ENCODE peak calls at places on chromosomes 1 and 21, in nine cellular contexts. H is left lung, V is astrocyte, R is esophagus muscularis mucosa, E is AG09309, O is foreskin fibroblast, F is spleen, Z is IMR-90, A is uterus. N is an unnamed sample.

GRCh38 chr1:71093938-71094337 is 13.1 kb upstream of the ZRANB2 start:
- DNase-seq in H (no peak), V (no peak), R (no peak), E (no peak), O (peak), F (no peak), Z (peak), A (no peak), N (no peak)

GRCh38 chr1:59742526-59742925 is 72.2 kb upstream of the HOOK1 start:
- DNase-seq in H (no peak), V (no peak), R (no peak), E (no peak), O (no peak), F (no peak), Z (no peak), A (no peak), N (no peak)

GRCh38 chr1:229293528-229294204 is 22.8 kb downstream of the RAB4A start:
- DNase-seq in H (no peak), V (no peak), R (no peak), E (no peak), O (no peak), F (no peak), Z (no peak), A (no peak), N (no peak)

GRCh38 chr1:22111620-22112019 is 31.3 kb downstream of the WNT4 start:
- DNase-seq in H (no peak), V (peak), R (no peak), E (no peak), O (peak), F (no peak), Z (peak), A (peak), N (no peak)

GRCh38 chr1:101484896-101485412 is 248.1 kb downstream of the S1PR1 start:
- DNase-seq in H (no peak), V (no peak), R (no peak), E (no peak), O (no peak), F (no peak), Z (no peak), A (no peak), N (no peak)

GRCh38 chr21:36695671-36696389 is 3.1 kb upstream of the SIM2 start:
- DNase-seq in H (no peak), V (no peak), R (no peak), E (no peak), O (no peak), F (no peak), Z (no peak), A (no peak), N (no peak)

GRCh38 chr1:167454929-167455785 is 63.2 kb downstream of the CD247 start:
- DNase-seq in H (peak), V (peak), R (no peak), E (no peak), O (peak), F (peak), Z (no peak), A (peak), N (peak)

GRCh38 chr1:231497629-231498152 is 30.8 kb upstream of the TSNAX start:
- DNase-seq in H (no peak), V (no peak), R (no peak), E (no peak), O (no peak), F (no peak), Z (no peak), A (no peak), N (no peak)

GRCh38 chr1:154419620-154420020 is 14.5 kb downstream of the IL6R start:
- DNase-seq in H (peak), V (peak), R (peak), E (peak), O (peak), F (peak), Z (peak), A (peak), N (no peak)

GRCh38 chr1:171597203-171597602 is 24.8 kb upstream of the MYOCOS start:
- DNase-seq in H (no peak), V (no peak), R (no peak), E (no peak), O (peak), F (no peak), Z (no peak), A (no peak), N (no peak)

GRCh38 chr21:16492356-16492755 is 762.6 kb downstream of the USP25 start:
- DNase-seq in H (no peak), V (no peak), R (no peak), E (no peak), O (no peak), F (no peak), Z (no peak), A (no peak), N (no peak)

GRCh38 chr1:150613061-150613920 is 16.1 kb downstream of the ENSA start:
- DNase-seq in H (peak), V (peak), R (no peak), E (peak), O (peak), F (no peak), Z (peak), A (no peak), N (no peak)

GRCh38 chr1:204212715-204213114 is 1.1 kb downstream of the GOLT1A start:
- DNase-seq in H (no peak), V (no peak), R (no peak), E (no peak), O (no peak), F (no peak), Z (no peak), A (no peak), N (no peak)
- TF ChIP-seq CTCF in H (no peak), V (no peak), R (no peak), E (no peak), O (no peak), F (no peak), Z (no peak), A (no peak), N (no peak)

DNA sequence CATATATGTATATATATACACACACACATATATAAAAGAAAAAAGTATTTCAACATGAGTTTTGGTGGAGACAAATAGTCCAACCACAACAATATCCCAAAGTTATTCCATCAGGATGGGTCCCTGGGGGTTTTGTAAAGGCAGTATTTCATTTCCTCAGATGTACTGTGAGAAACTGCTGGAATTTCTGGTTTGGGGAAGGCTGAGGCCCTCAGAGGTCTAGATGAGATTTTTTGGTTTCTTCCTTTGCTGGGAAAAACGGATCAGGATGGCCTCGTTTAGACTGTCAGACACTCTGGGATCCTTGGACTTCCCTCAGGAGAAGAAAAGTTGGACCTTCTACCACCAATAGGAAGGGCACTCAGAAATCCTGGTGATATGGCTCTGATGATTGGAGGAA is 36.5 kb upstream of the TENT5B start:
- DNase-seq in H (no peak), V (no peak), R (no peak), E (no peak), O (no peak), F (no peak), Z (no peak), A (no peak), N (no peak)
- TF ChIP-seq CTCF in H (no peak), V (no peak), R (no peak), E (no peak), O (no peak), F (no peak), Z (no peak), A (no peak), N (no peak)

DNA sequence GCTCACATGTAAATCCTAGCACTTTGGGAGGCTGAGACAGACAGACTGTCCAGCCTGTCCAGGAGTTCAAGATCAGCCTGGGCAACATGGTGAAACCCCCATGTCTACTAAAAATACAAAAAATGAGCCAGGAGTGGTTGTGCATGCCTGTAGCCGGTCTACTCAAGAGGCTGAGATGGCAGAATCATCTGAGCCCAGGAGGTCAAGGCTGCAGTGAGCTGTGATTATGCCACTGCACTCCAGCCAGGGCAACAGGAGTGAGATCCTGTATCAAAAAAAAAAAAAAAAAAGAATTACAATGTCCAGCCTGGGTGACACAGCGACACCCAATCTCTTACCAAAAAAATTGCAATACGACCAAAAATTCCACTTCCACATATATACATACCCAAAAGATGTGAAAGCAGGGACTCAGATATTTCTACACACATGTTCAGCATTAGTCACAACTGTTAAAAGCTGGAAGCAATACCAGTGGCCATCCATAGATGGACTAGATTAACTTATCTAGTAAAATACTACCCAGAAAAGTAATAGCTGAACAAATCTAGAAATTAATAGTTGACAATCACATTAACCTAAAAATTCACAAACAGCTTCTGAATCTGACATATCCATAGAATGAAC is 49.2 kb downstream of the ASH1L start:
- DNase-seq in H (no peak), V (peak), R (no peak), E (peak), O (peak), F (no peak), Z (peak), A (no peak), N (no peak)
- TF ChIP-seq CTCF in H (no peak), V (no peak), R (no peak), E (peak), O (no peak), F (no peak), Z (peak), A (no peak), N (no peak)

GRCh38 chr1:89627596-89627962 is 5.3 kb upstream of the LRRC8C start:
- DNase-seq in H (no peak), V (no peak), R (no peak), E (no peak), O (no peak), F (no peak), Z (no peak), A (no peak), N (no peak)

GRCh38 chr1:89620664-89621063 is 12.3 kb upstream of the LRRC8C start:
- DNase-seq in H (no peak), V (no peak), R (no peak), E (no peak), O (no peak), F (no peak), Z (no peak), A (no peak), N (no peak)

GRCh38 chr1:89624314-89624713 is 8.6 kb upstream of the LRRC8C start:
- DNase-seq in H (no peak), V (no peak), R (no peak), E (no peak), O (no peak), F (no peak), Z (no peak), A (no peak), N (no peak)

GRCh38 chr1:89624715-89625323 is 8.1 kb upstream of the LRRC8C start:
- DNase-seq in H (no peak), V (no peak), R (no peak), E (no peak), O (no peak), F (no peak), Z (no peak), A (no peak), N (no peak)

DNA sequence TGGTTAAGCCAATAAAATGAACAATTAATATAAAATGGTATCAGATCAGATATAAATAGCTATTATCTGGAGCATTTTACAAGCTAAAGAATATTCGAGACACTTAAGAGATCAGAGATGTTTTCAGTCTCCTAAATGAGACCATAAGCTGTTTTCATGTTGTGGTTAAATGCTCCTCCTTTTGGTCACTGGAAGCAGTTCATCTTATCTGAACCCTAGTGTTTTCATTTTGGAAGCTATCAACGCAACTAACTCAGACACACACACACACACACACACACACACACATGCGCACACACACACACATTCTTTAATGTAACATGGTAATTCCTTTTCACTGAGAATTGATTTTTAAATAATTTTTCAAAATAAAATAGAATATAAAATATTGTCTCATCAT is 10.0 kb upstream of the LRRC8C start:
- DNase-seq in H (no peak), V (no peak), R (no peak), E (no peak), O (peak), F (no peak), Z (peak), A (no peak), N (no peak)
- TF ChIP-seq CTCF in H (no peak), V (no peak), R (no peak), E (peak), O (peak), F (no peak), Z (peak), A (no peak), N (no peak)

GRCh38 chr1:62924983-62925790 is 141.3 kb downstream of the ATG4C start:
- DNase-seq in H (no peak), V (no peak), R (no peak), E (no peak), O (no peak), F (no peak), Z (no peak), A (no peak), N (no peak)

GRCh38 chr1:62926681-62927252 is 142.8 kb downstream of the ATG4C start:
- DNase-seq in H (no peak), V (no peak), R (no peak), E (no peak), O (peak), F (no peak), Z (no peak), A (no peak), N (no peak)
- TF ChIP-seq CTCF in H (no peak), V (no peak), R (no peak), E (peak), O (no peak), F (no peak), Z (peak), A (no peak), N (no peak)

GRCh38 chr1:44608141-44608540 is 66.1 kb downstream of the TMEM53 start:
- DNase-seq in H (no peak), V (no peak), R (no peak), E (no peak), O (no peak), F (no peak), Z (no peak), A (no peak), N (no peak)
- TF ChIP-seq CTCF in H (no peak), V (peak), R (no peak), E (peak), O (peak), F (no peak), Z (peak), A (no peak), N (peak)

N was measured in type B pancreatic cell.